ENCODE peak calls at places on chromosome 9, in seven cellular contexts. P is H7, I is ovary, J is coronary artery, Z is ELF-1, H is tibial artery, D is neuronal stem cell. L is an unnamed sample.

GRCh38 chr9:105318729-105319513 is 74.5 kb downstream of the SLC44A1 start:
- DNase-seq in P (no peak), I (no peak), J (no peak), Z (no peak), H (no peak), D (no peak), L (no peak)

GRCh38 chr9:73118898-73119554 is 32.6 kb upstream of the ANXA1 start:
- DNase-seq in P (no peak), I (no peak), J (no peak), Z (no peak), H (no peak), D (no peak), L (no peak)

GRCh38 chr9:97647996-97648395 is 14.4 kb downstream of the NCBP1 start:
- DNase-seq in P (no peak), I (no peak), J (no peak), Z (no peak), H (no peak), D (no peak), L (no peak)

GRCh38 chr9:24487250-24487861 is 58.3 kb downstream of the IZUMO3 start:
- DNase-seq in P (no peak), I (no peak), J (no peak), Z (no peak), H (no peak), D (no peak), L (no peak)

GRCh38 chr9:124038790-124039633 is 27.4 kb downstream of the LHX2 start:
- DNase-seq in P (peak; percentile 46), I (no peak), J (no peak), Z (no peak), H (no peak), D (no peak), L (no peak)

GRCh38 chr9:132155514-132155913 is 6.3 kb upstream of the NTNG2 start:
- DNase-seq in P (no peak), I (no peak), J (no peak), Z (no peak), H (no peak), D (no peak), L (no peak)

GRCh38 chr9:129989740-129990139 is 53.2 kb downstream of the FNBP1 start:
- DNase-seq in P (no peak), I (no peak), J (no peak), Z (no peak), H (no peak), D (no peak), L (no peak)

GRCh38 chr9:10613413-10613812 is 611 bp upstream of the PTPRD start:
- DNase-seq in P (peak; percentile 27), I (no peak), J (no peak), Z (no peak), H (no peak), D (no peak), L (no peak)

GRCh38 chr9:1354066-1354465 is 303.9 kb downstream of the DMRT2 start:
- DNase-seq in P (no peak), I (no peak), J (no peak), Z (no peak), H (no peak), D (no peak), L (no peak)

GRCh38 chr9:4382722-4383317 is 83.0 kb upstream of the GLIS3 start:
- DNase-seq in P (peak; percentile 28), I (no peak), J (no peak), Z (peak; percentile 9), H (no peak), D (peak; percentile 24), L (peak; percentile 17)

GRCh38 chr9:137042751-137043727 is 2.9 kb downstream of the NPDC1 start:
- DNase-seq in P (no peak), I (no peak), J (no peak), Z (no peak), H (no peak), D (no peak), L (no peak)

GRCh38 chr9:136881691-136882108 is 4.6 kb upstream of the TRAF2 start:
- DNase-seq in P (peak; percentile 75), I (no peak), J (no peak), Z (peak; percentile 85), H (no peak), D (no peak), L (no peak)

GRCh38 chr9:36748322-36748899 is 175.7 kb downstream of the MELK start:
- DNase-seq in P (peak; percentile 87), I (no peak), J (no peak), Z (peak; percentile 71), H (no peak), D (peak; percentile 65), L (peak; percentile 71)